ENCODE peak calls at places on chromosomes 12 and 14, in six cellular contexts. A, X, Z, C, M and S are unnamed samples.

GRCh38 chr14:81886588-81886987 is 352.9 kb upstream of the SEL1L start:
- DNase-seq in M (no peak), Z (no peak), C (no peak), X (no peak), A (no peak), S (no peak)

GRCh38 chr12:122875590-122876220 is 20.2 kb downstream of the VPS37B start:
- DNase-seq in Z (no peak), A (no peak), C (peak; percentile 52), M (peak; percentile 82), X (no peak), S (no peak)

GRCh38 chr12:107522692-107523477 is 162.7 kb upstream of the PWP1 start:
- DNase-seq in X (no peak), A (peak; percentile 61), M (no peak), Z (no peak), C (no peak), S (no peak)

GRCh38 chr14:61524211-61524806 is 171.0 kb upstream of the HIF1A start:
- DNase-seq in X (peak; percentile 95), M (no peak), Z (peak; percentile 71), A (no peak), C (no peak), S (peak; percentile 87)

GRCh38 chr12:60494249-60494648 is 898.4 kb downstream of the SLC16A7 start:
- DNase-seq in M (peak; percentile 25), C (peak; percentile 0), Z (peak; percentile 31), A (peak; percentile 40), X (peak; percentile 77), S (peak; percentile 66)

GRCh38 chr12:79155703-79156102 is 291.1 kb downstream of the SYT1 start:
- DNase-seq in C (no peak), A (no peak), X (no peak), M (no peak), Z (no peak), S (peak; percentile 37)

GRCh38 chr14:28412076-28412475 is 354.5 kb upstream of the FOXG1 start:
- DNase-seq in M (no peak), C (no peak), X (no peak), A (no peak), Z (no peak), S (no peak)

GRCh38 chr14:72978856-72979255 is 48.0 kb downstream of the ZFYVE1 start:
- DNase-seq in X (no peak), M (no peak), Z (no peak), A (no peak), C (no peak), S (no peak)

GRCh38 chr12:52193991-52194390 is 2.2 kb upstream of the KRT80 start:
- DNase-seq in A (no peak), C (no peak), X (peak; percentile 52), Z (no peak), M (no peak), S (no peak)

DNA sequence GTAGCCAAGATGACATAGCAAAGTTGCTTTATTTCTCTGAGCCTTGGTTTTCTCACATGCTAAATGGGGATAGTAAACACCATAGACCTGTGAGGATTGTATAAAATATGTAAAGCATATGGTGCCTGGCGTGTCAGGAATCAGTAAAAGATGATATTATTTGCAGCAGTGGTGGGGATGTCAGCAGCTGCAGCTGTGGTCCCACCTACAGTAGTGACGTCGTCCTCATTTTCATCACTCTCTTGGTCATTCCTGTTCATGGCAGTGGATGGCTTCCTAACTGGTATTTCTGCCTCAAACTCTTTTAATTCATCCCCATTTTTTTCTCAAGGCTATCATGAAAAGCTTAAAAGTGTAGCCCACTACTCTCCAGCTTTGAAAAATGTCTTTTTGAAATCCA is 12.1 kb downstream of the BMAL2 start:
- DNase-seq in A (no peak), M (no peak), C (no peak), Z (no peak), X (no peak), S (peak; percentile 15)
- TF ChIP-seq EZH2phosphoT487 in A (no peak), M (no peak), C (no peak), Z (no peak), X (no peak), S (no peak)

GRCh38 chr12:133058203-133059125 is 21.2 kb downstream of the ZNF84 start:
- DNase-seq in Z (no peak), C (no peak), M (no peak), A (no peak), X (peak; percentile 2), S (peak; percentile 5)
- H3K4me3 ChIP-seq in Z (no peak overlapping the region), C (no peak overlapping the region), M (no peak overlapping the region), A (peak overlapping the region; percentile 6), X (no peak overlapping the region), S (no peak overlapping the region)

GRCh38 chr14:63276492-63277342 is 42.0 kb downstream of the GPHB5 start:
- DNase-seq in X (peak; percentile 76), M (no peak), A (peak; percentile 70), C (peak; percentile 48), Z (peak; percentile 21), S (peak; percentile 77)
- H3K9ac ChIP-seq in X (no peak overlapping the region), M (no peak overlapping the region), A (no peak overlapping the region), C (no peak overlapping the region), Z (no peak overlapping the region), S (no peak overlapping the region)

GRCh38 chr12:124563401-124563800 is 4.0 kb downstream of the NCOR2 start:
- DNase-seq in M (no peak), A (no peak), Z (no peak), X (no peak), C (no peak), S (peak; percentile 31)
- TF ChIP-seq EZH2phosphoT487 in M (no peak), A (no peak), Z (no peak), X (no peak), C (no peak), S (no peak)

DNA sequence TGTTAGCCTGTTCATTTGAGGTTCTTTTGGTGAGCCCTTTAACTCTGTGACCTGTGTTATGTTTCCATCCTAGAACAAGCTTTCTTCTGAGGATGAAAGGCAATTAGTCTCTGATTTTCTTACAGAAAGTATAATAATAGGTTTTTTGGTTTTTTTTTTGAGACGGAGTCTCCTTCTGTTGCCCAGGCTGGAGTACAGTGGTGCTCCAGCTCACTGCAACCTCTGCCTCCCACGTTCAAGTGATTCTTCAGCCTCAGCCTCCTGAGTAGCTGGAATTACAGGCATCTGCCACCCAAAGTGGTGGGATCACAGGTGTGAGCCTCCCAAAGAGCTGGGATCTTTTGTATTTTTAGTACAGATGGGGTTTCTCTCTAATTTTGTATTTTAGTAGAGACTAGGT is 52.7 kb upstream of the SYNE2 start:
- DNase-seq in A (no peak), Z (no peak), M (no peak), C (no peak), X (no peak), S (no peak)
- H3K4me3 ChIP-seq in A (no peak overlapping the region), Z (no peak overlapping the region), M (no peak overlapping the region), C (no peak overlapping the region), X (peak overlapping the region; percentile 69), S (peak overlapping the region; percentile 76)

GRCh38 chr14:56580317-56580711 is 716 bp downstream of the TMEM260 start:
- DNase-seq in M (no peak), A (no peak), X (peak; percentile 35), C (no peak), Z (no peak), S (no peak)
- H3K9ac ChIP-seq in M (peak overlapping the region; percentile 86), A (peak overlapping the region; percentile 94), X (peak overlapping the region; percentile 87), C (peak overlapping the region; percentile 76), Z (peak overlapping the region; percentile 88), S (peak overlapping the region; percentile 91)

GRCh38 chr12:26744697-26745440 is 88.1 kb downstream of the ITPR2 start:
- DNase-seq in M (no peak), C (peak; percentile 57), A (no peak), Z (no peak), X (no peak), S (no peak)
- TF ChIP-seq EZH2phosphoT487 in M (no peak), C (no peak), A (no peak), Z (no peak), X (no peak), S (no peak)

GRCh38 chr12:117092511-117092780 is 6.8 kb downstream of the TESC start:
- DNase-seq in Z (no peak), C (no peak), X (no peak), M (no peak), A (no peak), S (no peak)

GRCh38 chr12:117093431-117093830 is 5.8 kb downstream of the TESC start:
- DNase-seq in C (no peak), X (no peak), M (no peak), A (no peak), Z (no peak), S (no peak)

GRCh38 chr12:117091758-117092510 is 7.3 kb downstream of the TESC start:
- DNase-seq in A (no peak), X (no peak), C (no peak), Z (no peak), M (no peak), S (no peak)

GRCh38 chr12:117093918-117094630 is 5.1 kb downstream of the TESC start:
- DNase-seq in M (no peak), Z (no peak), X (no peak), C (no peak), A (no peak), S (no peak)

GRCh38 chr12:117092886-117093285 is 6.3 kb downstream of the TESC start:
- DNase-seq in X (no peak), C (no peak), M (no peak), A (no peak), Z (no peak), S (no peak)
- H3K4me3 ChIP-seq in X (no peak overlapping the region), C (no peak overlapping the region), M (no peak overlapping the region), A (no peak overlapping the region), Z (no peak overlapping the region), S (no peak overlapping the region)

GRCh38 chr12:124404162-124404561 is 109.3 kb downstream of the RFLNA start:
- DNase-seq in C (no peak), A (no peak), X (no peak), M (no peak), Z (no peak), S (peak; percentile 45)

GRCh38 chr12:124405151-124405550 is 110.3 kb downstream of the RFLNA start:
- DNase-seq in M (no peak), X (no peak), A (no peak), Z (no peak), C (no peak), S (no peak)

GRCh38 chr12:124401563-124402180 is 106.8 kb downstream of the RFLNA start:
- DNase-seq in M (no peak), C (no peak), Z (no peak), A (peak; percentile 34), X (no peak), S (no peak)

GRCh38 chr12:124402281-124403066 is 107.6 kb downstream of the RFLNA start:
- DNase-seq in C (no peak), Z (no peak), X (no peak), A (no peak), M (no peak), S (no peak)

DNA sequence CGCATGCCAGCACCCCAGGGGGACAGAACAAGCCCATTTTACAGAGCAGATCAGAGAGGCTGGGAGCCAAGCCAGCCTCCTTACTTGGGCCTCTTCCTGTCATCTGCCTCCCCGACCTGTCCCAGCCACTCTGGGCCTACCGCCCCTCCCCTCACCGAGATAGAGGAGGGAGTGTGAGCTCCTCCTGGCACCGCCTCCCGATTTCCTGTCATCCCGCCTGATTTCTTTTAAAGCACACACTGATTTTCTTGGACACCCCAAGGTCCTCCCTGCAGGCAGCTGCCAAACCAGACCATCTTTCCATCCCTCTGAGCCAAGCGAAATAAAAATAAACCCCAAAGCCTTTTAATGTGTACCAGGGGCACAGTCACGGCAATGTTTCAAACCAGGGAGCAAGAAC is 108.4 kb downstream of the RFLNA start:
- DNase-seq in M (no peak), X (no peak), Z (no peak), A (no peak), C (no peak), S (no peak)
- H3K9ac ChIP-seq in M (no peak overlapping the region), X (no peak overlapping the region), Z (no peak overlapping the region), A (peak overlapping the region; percentile 27), C (no peak overlapping the region), S (no peak overlapping the region)